ENCODE peak calls at places on chromosomes 2 and 18, in four cellular contexts. Z, L, R and Q are unnamed samples.

GRCh38 chr2:106869512-106870276 is 16.3 kb downstream of the ST6GAL2 start:
- DNase-seq in Z (no peak), L (no peak), R (no peak), Q (no peak)

GRCh38 chr2:134139615-134140014 is 114.3 kb upstream of the MGAT5 start:
- DNase-seq in Z (no peak), L (no peak), R (no peak), Q (peak; percentile 59)

GRCh38 chr2:226387499-226387942 is 412.1 kb downstream of the IRS1 start:
- DNase-seq in Z (no peak), L (no peak), R (no peak), Q (no peak)

GRCh38 chr2:239598011-239598731 is 197.4 kb upstream of the HDAC4 start:
- DNase-seq in Z (no peak), L (peak; percentile 24), R (no peak), Q (no peak)

GRCh38 chr2:186862869-186863709 is 14.1 kb upstream of the ZSWIM2 start:
- DNase-seq in Z (peak; percentile 21), L (no peak), R (peak; percentile 36), Q (no peak)

GRCh38 chr18:45652703-45653490 is 37.6 kb downstream of the SLC14A2 start:
- DNase-seq in Z (peak; percentile 36), L (no peak), R (no peak), Q (no peak)

GRCh38 chr2:142853912-142854311 is 23.6 kb upstream of the KYNU start:
- DNase-seq in Z (no peak), L (no peak), R (no peak), Q (no peak)

GRCh38 chr2:231932711-231932970 is 6.4 kb upstream of the NPPC start:
- DNase-seq in Z (no peak), L (no peak), R (no peak), Q (no peak)

GRCh38 chr2:54332386-54332785 is 76.4 kb upstream of the TSPYL6 start:
- DNase-seq in Z (no peak), L (no peak), R (no peak), Q (no peak)

GRCh38 chr2:160271166-160272086 is 71.4 kb upstream of the ITGB6 start:
- DNase-seq in Z (no peak), L (no peak), R (no peak), Q (no peak)

GRCh38 chr2:26043862-26044736 is 10.2 kb downstream of the RAB10 start:
- DNase-seq in Z (no peak), L (peak; percentile 74), R (no peak), Q (no peak)

GRCh38 chr2:154992826-154993225 is 294.3 kb downstream of the KCNJ3 start:
- DNase-seq in Z (no peak), L (no peak), R (no peak), Q (no peak)

DNA sequence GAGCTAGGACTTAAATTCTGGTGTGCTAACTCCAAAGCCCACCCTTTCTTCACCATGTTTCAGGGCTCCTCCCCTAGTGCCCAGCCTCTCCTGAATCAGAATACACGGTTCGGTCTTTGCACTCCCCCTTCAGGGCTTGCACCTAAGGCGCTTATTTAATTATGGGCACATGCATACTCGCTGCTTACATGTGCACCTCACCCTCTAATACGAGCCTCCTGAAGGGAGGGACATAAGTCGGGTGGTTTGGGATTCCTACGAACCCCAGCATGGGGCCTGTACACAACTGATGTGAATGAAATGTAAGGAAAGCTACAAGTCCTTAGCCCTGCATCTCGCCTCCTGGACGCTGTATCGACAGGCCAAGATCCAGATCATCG is 435 bp downstream of the IFT172 start:
- DNase-seq in Z (no peak), L (no peak), R (peak; percentile 46), Q (no peak)
- TF ChIP-seq CTCF in Z (no peak), L (no peak), R (no peak), Q (no peak)

GRCh38 chr2:235004289-235004903 is 52.6 kb downstream of the SH3BP4 start:
- DNase-seq in Z (no peak), L (peak; percentile 4), R (no peak), Q (no peak)
- TF ChIP-seq CTCF in Z (no peak), L (no peak), R (no peak), Q (no peak)

GRCh38 chr18:21740474-21740723 is 193 bp upstream of the MIB1 start:
- DNase-seq in Z (no peak), L (no peak), R (peak; percentile 93), Q (peak; percentile 99)
- TF ChIP-seq CTCF in Z (no peak), L (no peak), R (no peak), Q (no peak)

DNA sequence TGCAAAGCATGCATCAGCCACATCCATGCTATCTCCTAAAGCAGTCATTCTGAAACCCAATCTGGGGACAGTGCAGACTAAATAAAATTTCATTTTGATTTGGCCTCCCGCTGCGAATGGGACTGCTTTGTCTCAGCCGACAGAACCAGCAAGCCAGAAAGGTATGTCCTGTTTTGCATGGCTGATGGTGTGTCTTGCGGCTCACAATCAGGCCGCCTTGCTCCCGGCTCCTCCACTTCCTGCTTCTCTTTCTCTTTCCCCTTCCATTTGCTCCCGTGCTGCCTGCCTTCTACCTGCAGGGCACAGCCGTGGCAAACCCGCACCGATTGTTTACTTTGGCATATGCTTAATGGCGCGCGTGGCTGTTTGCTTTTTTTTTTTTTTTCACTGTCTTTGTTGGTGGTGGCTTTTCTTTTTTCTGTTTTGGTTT is 419.5 kb upstream of the POU3F3 start:
- DNase-seq in Z (no peak), L (peak; percentile 42), R (no peak), Q (no peak)
- TF ChIP-seq CTCF in Z (no peak), L (no peak), R (no peak), Q (no peak)

DNA sequence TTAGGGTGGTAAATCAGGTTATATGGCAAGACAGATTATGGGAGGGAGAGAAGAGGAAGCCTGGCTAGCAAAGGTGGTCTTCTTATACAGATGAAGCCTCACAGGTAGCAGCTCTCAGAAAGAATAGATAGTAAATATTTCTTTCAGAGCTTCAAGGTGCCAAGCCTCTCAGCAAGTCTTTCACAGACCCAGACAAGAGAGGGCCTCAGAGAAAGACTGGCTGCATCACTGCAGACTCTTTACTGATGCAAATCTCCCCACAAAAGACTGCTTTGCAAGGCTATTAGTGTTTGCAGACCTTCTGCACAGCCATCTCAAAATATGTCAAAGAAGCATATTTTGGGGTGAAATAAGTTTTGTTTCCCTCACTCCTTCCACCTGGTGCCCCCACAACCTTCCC is 372.4 kb upstream of the RND3 start:
- DNase-seq in Z (no peak), L (no peak), R (no peak), Q (no peak)
- TF ChIP-seq CTCF in Z (no peak), L (no peak), R (no peak), Q (no peak)

GRCh38 chr2:181581534-181581933 is 75.4 kb downstream of the CERKL start:
- DNase-seq in Z (no peak), L (no peak), R (no peak), Q (no peak)
- TF ChIP-seq CTCF in Z (peak; percentile 4), L (no peak), R (no peak), Q (no peak)

GRCh38 chr18:14975431-14975830 is 227.5 kb downstream of the ANKRD30B start:
- DNase-seq in Z (no peak), L (no peak), R (no peak), Q (no peak)

GRCh38 chr18:14978191-14978590 is 230.2 kb downstream of the ANKRD30B start:
- DNase-seq in Z (no peak), L (no peak), R (no peak), Q (no peak)

GRCh38 chr18:14979875-14980274 is 231.9 kb downstream of the ANKRD30B start:
- DNase-seq in Z (no peak), L (no peak), R (no peak), Q (no peak)

GRCh38 chr18:14976736-14977430 is 228.9 kb downstream of the ANKRD30B start:
- DNase-seq in Z (no peak), L (no peak), R (no peak), Q (no peak)

GRCh38 chr18:14978962-14979535 is 231.1 kb downstream of the ANKRD30B start:
- DNase-seq in Z (no peak), L (no peak), R (peak; percentile 2), Q (no peak)
- TF ChIP-seq CTCF in Z (no peak), L (peak; percentile 16), R (no peak), Q (peak; percentile 57)

GRCh38 chr2:42770288-42771131 is 6.6 kb upstream of the OXER1 start:
- DNase-seq in Z (no peak), L (no peak), R (peak; percentile 85), Q (no peak)
- TF ChIP-seq CTCF in Z (peak; percentile 48), L (peak; percentile 48), R (peak; percentile 58), Q (peak; percentile 55)

GRCh38 chr2:116747103-116747502 is 1067.4 kb upstream of the DDX18 start:
- DNase-seq in Z (no peak), L (no peak), R (no peak), Q (no peak)
- TF ChIP-seq CTCF in Z (no peak), L (no peak), R (no peak), Q (no peak)